ENCODE peak calls at places on chromosomes 13 and 19, in four cellular contexts. J is neuronal stem cell, K is H1, S is mesendoderm. U is an unnamed sample.

GRCh38 chr19:2327773-2328400 is 499 bp downstream of the LSM7 start:
- DNase-seq in J (peak), K (peak), S (peak), U (peak)

GRCh38 chr13:61850794-61851193 is 435.1 kb upstream of the PCDH20 start:
- DNase-seq in J (no peak), K (no peak), S (no peak), U (no peak)

GRCh38 chr19:29811125-29812079 is at the start of gene CCNE1:
- DNase-seq in J (peak), K (no peak), S (peak), U (peak)

GRCh38 chr19:51457351-51458013 is 772 bp downstream of the SIGLEC8 start:
- DNase-seq in J (no peak), K (no peak), S (no peak), U (no peak)

GRCh38 chr19:41330946-41331678 is 21.1 kb downstream of the CCDC97 start:
- DNase-seq in J (no peak), K (no peak), S (no peak), U (no peak)

GRCh38 chr13:98717891-98718290 is 34.6 kb downstream of the SLC15A1 start:
- DNase-seq in J (no peak), K (no peak), S (no peak), U (no peak)

GRCh38 chr13:35917252-35917941 is 213.8 kb downstream of the DCLK1 start:
- DNase-seq in J (no peak), K (no peak), S (peak), U (no peak)

GRCh38 chr19:5216141-5216847 is 124.3 kb downstream of the PTPRS start:
- DNase-seq in J (no peak), K (no peak), S (no peak), U (no peak)

GRCh38 chr19:32817913-32818476 is 51.6 kb downstream of the SLC7A9 start:
- DNase-seq in J (no peak), K (no peak), S (no peak), U (no peak)

GRCh38 chr19:45119582-45119981 is 26.6 kb downstream of the PPP1R37 start:
- DNase-seq in J (no peak), K (no peak), S (no peak), U (no peak)

GRCh38 chr13:60887711-60888110 is 490.7 kb downstream of the TDRD3 start:
- DNase-seq in J (no peak), K (no peak), S (no peak), U (no peak)

GRCh38 chr13:65387743-65388347 is 1842.3 kb downstream of the PCDH9 start:
- DNase-seq in J (no peak), K (no peak), S (peak), U (no peak)

GRCh38 chr19:50332014-50332263 is 2.8 kb upstream of the KCNC3 start:
- DNase-seq in J (no peak), K (no peak), S (no peak), U (no peak)

GRCh38 chr19:50332264-50333038 is 3.3 kb upstream of the KCNC3 start:
- DNase-seq in J (no peak), K (no peak), S (peak), U (no peak)

GRCh38 chr19:50330365-50331078 is 1.3 kb upstream of the KCNC3 start:
- DNase-seq in J (peak), K (peak), S (peak), U (peak)

GRCh38 chr19:50333235-50333736 is 4.1 kb upstream of the KCNC3 start:
- DNase-seq in J (peak), K (peak), S (peak), U (peak)

GRCh38 chr19:50331187-50332013 is 2.2 kb upstream of the KCNC3 start:
- DNase-seq in J (no peak), K (no peak), S (peak), U (no peak)
- H2AK5ac ChIP-seq in J (peak), K (no peak), S (no peak), U (no peak)

DNA sequence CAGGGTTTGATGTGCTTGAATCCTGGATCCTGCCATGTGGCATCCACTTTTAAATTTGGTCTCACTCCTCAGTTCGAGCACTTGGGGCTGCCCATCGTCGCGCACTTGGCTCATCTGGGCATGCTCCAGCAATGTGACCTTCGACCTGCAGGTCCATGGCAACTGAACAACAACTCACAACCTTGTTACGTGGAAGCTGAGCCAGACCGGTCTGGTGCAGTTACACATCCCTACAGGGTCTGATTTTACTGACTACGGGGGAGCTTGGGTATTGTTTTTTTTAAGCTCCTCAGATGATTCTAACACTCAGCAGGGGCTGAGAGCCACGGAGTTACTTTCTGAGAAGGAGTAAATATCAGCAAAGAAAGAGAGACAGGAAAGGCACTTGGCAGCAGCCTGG is 769.6 kb downstream of the UQCRFS1 start:
- DNase-seq in J (no peak), K (no peak), S (peak), U (no peak)
- H2AK5ac ChIP-seq in J (no peak), K (peak), S (no peak), U (no peak)

GRCh38 chr19:18292810-18293641 is 11.6 kb upstream of the JUND start:
- DNase-seq in J (peak), K (peak), S (peak), U (peak)
- H2AK5ac ChIP-seq in J (peak), K (peak), S (no peak), U (peak)

GRCh38 chr19:38618590-38619360 is at the start of gene EIF3K:
- DNase-seq in J (peak), K (peak), S (peak), U (peak)
- H2AK5ac ChIP-seq in J (peak), K (peak), S (peak), U (peak)

GRCh38 chr19:12284226-12284625 is 10.5 kb downstream of the ZNF44 start:
- DNase-seq in J (no peak), K (no peak), S (no peak), U (no peak)

GRCh38 chr19:12272980-12273901 is 21.4 kb downstream of the ZNF44 start:
- DNase-seq in J (no peak), K (no peak), S (peak), U (no peak)

GRCh38 chr19:12284631-12285030 is 10.1 kb downstream of the ZNF44 start:
- DNase-seq in J (no peak), K (no peak), S (no peak), U (no peak)

DNA sequence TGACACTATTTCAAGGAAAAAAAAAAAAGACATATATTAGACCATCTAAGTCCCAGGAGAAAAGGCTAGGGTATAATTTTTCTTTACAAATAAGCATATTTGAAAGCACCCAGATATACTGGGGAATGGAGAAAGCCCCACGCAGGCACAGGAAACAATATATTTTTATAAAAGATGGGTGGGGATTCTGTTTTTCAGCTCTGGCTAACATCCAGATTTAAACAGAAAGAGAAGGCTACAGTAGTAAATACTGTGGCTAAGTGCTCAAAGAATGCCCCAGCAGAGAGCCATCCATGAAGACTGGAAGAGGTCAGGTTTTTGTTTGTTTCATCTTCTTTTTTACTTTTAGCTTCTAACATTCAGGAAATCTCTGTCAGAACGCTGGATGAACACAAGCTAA is 16.0 kb downstream of the ZNF44 start:
- DNase-seq in J (no peak), K (no peak), S (no peak), U (no peak)
- H2AK5ac ChIP-seq in J (no peak), K (no peak), S (no peak), U (no peak)

GRCh38 chr13:76873454-76873853 is 12.8 kb downstream of the KCTD12 start:
- DNase-seq in J (no peak), K (no peak), S (no peak), U (no peak)
- H2AK5ac ChIP-seq in J (no peak), K (no peak), S (no peak), U (no peak)

GRCh38 chr19:38266070-38266469 is 1.7 kb downstream of the SPINT2 start:
- DNase-seq in J (no peak), K (no peak), S (no peak), U (no peak)

GRCh38 chr19:38265213-38265861 is 964 bp downstream of the SPINT2 start:
- DNase-seq in J (no peak), K (no peak), S (peak), U (no peak)

GRCh38 chr19:38268539-38268938 is 4.2 kb downstream of the SPINT2 start:
- DNase-seq in J (no peak), K (no peak), S (no peak), U (no peak)

GRCh38 chr19:38267780-38268430 is 3.5 kb downstream of the SPINT2 start:
- DNase-seq in J (no peak), K (no peak), S (peak), U (no peak)

GRCh38 chr19:38266981-38267597 is 2.7 kb downstream of the SPINT2 start:
- DNase-seq in J (no peak), K (no peak), S (peak), U (peak)
- H2AK5ac ChIP-seq in J (peak), K (peak), S (no peak), U (peak)